ENCODE peak calls at places on chromosomes 11 and 22, in four cellular contexts. U is NCI-H524; Y is stimulated activated CD8-positive, alpha-beta memory T cell treated with anti-CD3 and anti-CD28 coated beads, Interleukin-4, amount 100 ng/mL, for 48 hours; X is stimulated activated CD4-positive, alpha-beta T cell treated with anti-CD3 and anti-CD28 coated beads, Interleukin-15, amount 100 ng/mL, for 1 hour. I is an unnamed sample.

GRCh38 chr11:100739636-100740035 is 52.5 kb downstream of the ARHGAP42 start:
- DNase-seq in U (no peak), Y (no peak), X (no peak), I (no peak)

GRCh38 chr22:49349841-49350381 is 477.8 kb downstream of the BRD1 start:
- DNase-seq in U (no peak), Y (no peak), X (no peak), I (no peak)

GRCh38 chr11:10898763-10899541 is 41.1 kb upstream of the ZBED5 start:
- DNase-seq in U (peak; percentile 34), Y (no peak), X (no peak), I (peak; percentile 57)

GRCh38 chr22:17775781-17776470 is 1.7 kb upstream of the BID start:
- DNase-seq in U (no peak), Y (no peak), X (no peak), I (no peak)

GRCh38 chr11:47330002-47330911 is 22.2 kb downstream of the MYBPC3 start:
- DNase-seq in U (peak; percentile 43), Y (no peak), X (no peak), I (no peak)

GRCh38 chr11:94647926-94648325 is 80.8 kb downstream of the PIWIL4 start:
- DNase-seq in U (no peak), Y (no peak), X (no peak), I (no peak)

GRCh38 chr22:38141574-38141973 is 31.1 kb upstream of the BAIAP2L2 start:
- DNase-seq in U (no peak), Y (no peak), X (no peak), I (peak; percentile 58)

GRCh38 chr22:24104307-24105017 is 76.8 kb upstream of the SUSD2 start:
- DNase-seq in U (no peak), Y (no peak), X (no peak), I (no peak)

GRCh38 chr11:115471367-115471766 is 32.8 kb downstream of the CADM1 start:
- DNase-seq in U (no peak), Y (no peak), X (no peak), I (no peak)

GRCh38 chr22:37242395-37242918 is 1.6 kb downstream of the RAC2 start:
- DNase-seq in U (no peak), Y (peak; percentile 92), X (peak; percentile 82), I (peak; percentile 89)

GRCh38 chr11:116109228-116109627 is 605.0 kb upstream of the CADM1 start:
- DNase-seq in U (no peak), Y (no peak), X (no peak), I (peak; percentile 15)

GRCh38 chr11:62144641-62145255 is 20.9 kb downstream of the INCENP start:
- DNase-seq in U (no peak), Y (peak; percentile 10), X (no peak), I (no peak)

GRCh38 chr11:79167510-79168188 is 273.2 kb downstream of the TENM4 start:
- DNase-seq in U (no peak), Y (no peak), X (no peak), I (no peak)

GRCh38 chr22:19709063-19709769 is 5.1 kb upstream of the SEPTIN5 start:
- DNase-seq in U (no peak), Y (no peak), X (no peak), I (no peak)

GRCh38 chr11:86940122-86940777 is 14.9 kb downstream of the FZD4 start:
- DNase-seq in U (no peak), Y (no peak), X (no peak), I (peak; percentile 27)

GRCh38 chr22:39174498-39175120 is 22.1 kb upstream of the CBX7 start:
- DNase-seq in U (no peak), Y (peak; percentile 70), X (peak; percentile 39), I (no peak)

GRCh38 chr11:117437041-117437790 is 109.6 kb downstream of the CEP164 start:
- DNase-seq in U (no peak), Y (no peak), X (no peak), I (no peak)

GRCh38 chr11:16764888-16765287 is 26.4 kb downstream of the C11orf58 start:
- DNase-seq in U (no peak), Y (no peak), X (no peak), I (no peak)

GRCh38 chr11:32438883-32439487 is 3.6 kb upstream of the WT1 start:
- DNase-seq in U (peak; percentile 21), Y (no peak), X (no peak), I (no peak)

GRCh38 chr11:34380696-34381095 is 22.9 kb upstream of the ABTB2 start:
- DNase-seq in U (no peak), Y (no peak), X (no peak), I (no peak)

GRCh38 chr11:62489204-62489603 is 57.4 kb downstream of the AHNAK start:
- DNase-seq in U (no peak), Y (no peak), X (no peak), I (no peak)

GRCh38 chr11:70799386-70799785 is 401.1 kb downstream of the CTTN start:
- DNase-seq in U (no peak), Y (no peak), X (no peak), I (no peak)

GRCh38 chr11:35324981-35325380 is 94.4 kb downstream of the SLC1A2 start:
- DNase-seq in U (no peak), Y (no peak), X (no peak), I (no peak)

GRCh38 chr22:23574877-23575276 is 5.2 kb downstream of the IGLL1 start:
- DNase-seq in U (no peak), Y (no peak), X (no peak), I (no peak)

GRCh38 chr11:74417860-74418508 is 19.8 kb upstream of the PGM2L1 start:
- DNase-seq in U (no peak), Y (no peak), X (no peak), I (no peak)

GRCh38 chr11:22516136-22516535 is 109.5 kb downstream of the FANCF start:
- DNase-seq in U (peak; percentile 91), Y (no peak), X (no peak), I (no peak)

GRCh38 chr11:90614318-90614717 is 391.5 kb upstream of the CHORDC1 start:
- DNase-seq in U (no peak), Y (no peak), X (no peak), I (no peak)

I was measured in K562.